ENCODE peak calls at places on chromosomes 4 and X, in four cellular contexts. One of them, this sample, is unnamed.

GRCh38 chrX:50691820-50692219 is 122.2 kb downstream of the SHROOM4 start:
- DNase-seq in left lung: no peak
- DNase-seq in adrenal gland: no peak
- DNase-seq in HFF-Myc: peak; percentile 5
- DNase-seq in this sample: no peak

GRCh38 chr4:54090804-54091623 is 8.9 kb upstream of the GSX2 start:
- DNase-seq in adrenal gland: peak; percentile 42
- DNase-seq in left lung: peak; percentile 79
- DNase-seq in HFF-Myc: no peak
- DNase-seq in this sample: peak; percentile 37

GRCh38 chrX:10569946-10570345 is 50.4 kb downstream of the MID1 start:
- DNase-seq in adrenal gland: no peak
- DNase-seq in left lung: no peak
- DNase-seq in HFF-Myc: no peak
- DNase-seq in this sample: no peak

GRCh38 chr4:168507178-168507577 is 10.3 kb downstream of the PALLD start:
- DNase-seq in HFF-Myc: no peak
- DNase-seq in left lung: no peak
- DNase-seq in adrenal gland: peak; percentile 20
- DNase-seq in this sample: no peak

GRCh38 chrX:16458208-16458607 is 191.8 kb upstream of the S100G start:
- DNase-seq in HFF-Myc: no peak
- DNase-seq in left lung: no peak
- DNase-seq in adrenal gland: no peak
- DNase-seq in this sample: no peak

GRCh38 chr4:33566649-33567048 is 2677.7 kb downstream of the ARAP2 start:
- DNase-seq in HFF-Myc: no peak
- DNase-seq in adrenal gland: no peak
- DNase-seq in left lung: no peak
- DNase-seq in this sample: no peak

GRCh38 chr4:156193116-156193515 is 239.4 kb upstream of the CTSO start:
- DNase-seq in HFF-Myc: no peak
- DNase-seq in adrenal gland: no peak
- DNase-seq in left lung: no peak
- DNase-seq in this sample: no peak

GRCh38 chr4:87848622-87849351 is 16.0 kb downstream of the MEPE start:
- DNase-seq in adrenal gland: peak; percentile 46
- DNase-seq in left lung: no peak
- DNase-seq in HFF-Myc: peak; percentile 26
- DNase-seq in this sample: peak; percentile 28

GRCh38 chr4:39469429-39470077 is 10.7 kb downstream of the LIAS start:
- DNase-seq in left lung: no peak
- DNase-seq in adrenal gland: peak; percentile 67
- DNase-seq in HFF-Myc: peak; percentile 74
- DNase-seq in this sample: peak; percentile 69

GRCh38 chr4:3871881-3872833 is 106.0 kb downstream of the ADRA2C start:
- DNase-seq in left lung: peak; percentile 75
- DNase-seq in adrenal gland: no peak
- DNase-seq in HFF-Myc: no peak
- DNase-seq in this sample: no peak

GRCh38 chr4:8110071-8110986 is 48.3 kb downstream of the ABLIM2 start:
- DNase-seq in adrenal gland: no peak
- DNase-seq in left lung: peak; percentile 72
- DNase-seq in HFF-Myc: no peak
- DNase-seq in this sample: no peak

GRCh38 chr4:1364217-1364616 is 17.2 kb downstream of the UVSSA start:
- DNase-seq in left lung: peak; percentile 50
- DNase-seq in HFF-Myc: no peak
- DNase-seq in adrenal gland: no peak
- DNase-seq in this sample: peak; percentile 13

GRCh38 chrX:19911784-19912183 is 24.4 kb upstream of the SH3KBP1 start:
- DNase-seq in left lung: no peak
- DNase-seq in HFF-Myc: no peak
- DNase-seq in adrenal gland: no peak
- DNase-seq in this sample: no peak

DNA sequence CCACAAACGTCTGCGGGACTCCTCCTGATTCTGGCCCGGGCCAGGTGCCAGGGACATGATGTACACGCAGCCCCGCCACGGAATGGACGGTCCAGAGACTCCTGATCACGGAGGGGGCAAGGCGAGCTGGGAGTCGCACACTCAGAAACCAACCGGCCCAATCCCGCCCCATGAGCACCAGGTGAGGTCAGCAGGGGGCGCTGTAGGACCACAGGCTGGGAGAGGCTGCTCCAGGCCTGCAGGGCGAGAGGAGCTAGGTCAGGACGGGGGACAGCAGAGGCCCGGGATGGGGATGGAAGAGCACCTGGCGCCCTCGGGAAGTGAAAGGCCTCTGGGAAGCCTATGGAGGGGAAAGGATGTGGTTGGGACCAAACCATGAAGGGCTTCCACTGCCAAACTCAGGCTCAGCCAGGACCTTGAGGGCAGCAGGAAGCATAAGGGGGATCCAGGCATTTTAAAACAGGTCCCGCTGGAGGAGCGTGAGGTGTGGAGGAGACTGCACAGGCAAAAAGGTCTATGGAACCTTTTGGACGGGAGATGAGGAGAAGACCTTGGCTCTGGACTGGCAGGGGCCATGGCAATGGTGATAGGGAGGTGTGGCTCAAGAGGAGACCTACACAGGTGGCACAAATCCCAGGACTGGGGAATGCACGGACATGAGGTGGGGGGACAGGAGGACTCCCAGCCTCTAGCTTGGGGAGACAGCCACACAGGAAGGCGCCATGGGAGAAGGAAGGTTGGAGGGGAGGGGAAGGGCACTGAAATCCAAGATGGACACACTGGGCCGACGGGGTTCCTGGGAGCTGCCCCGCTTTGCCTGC is 79.2 kb downstream of the MTMR1 start:
- DNase-seq in HFF-Myc: peak; percentile 22
- DNase-seq in adrenal gland: peak; percentile 74
- DNase-seq in left lung: peak; percentile 91
- DNase-seq in this sample: peak; percentile 76
- TF ChIP-seq CTCF in HFF-Myc: peak; percentile 77
- TF ChIP-seq CTCF in adrenal gland: peak; percentile 77
- TF ChIP-seq CTCF in left lung: peak; percentile 78
- TF ChIP-seq CTCF in this sample: peak; percentile 63

GRCh38 chrX:54193085-54193484 is 10.0 kb upstream of the FAM120C start:
- DNase-seq in adrenal gland: no peak
- DNase-seq in HFF-Myc: no peak
- DNase-seq in left lung: no peak
- DNase-seq in this sample: no peak
- TF ChIP-seq CTCF in adrenal gland: no peak
- TF ChIP-seq CTCF in HFF-Myc: no peak
- TF ChIP-seq CTCF in left lung: no peak
- TF ChIP-seq CTCF in this sample: no peak

DNA sequence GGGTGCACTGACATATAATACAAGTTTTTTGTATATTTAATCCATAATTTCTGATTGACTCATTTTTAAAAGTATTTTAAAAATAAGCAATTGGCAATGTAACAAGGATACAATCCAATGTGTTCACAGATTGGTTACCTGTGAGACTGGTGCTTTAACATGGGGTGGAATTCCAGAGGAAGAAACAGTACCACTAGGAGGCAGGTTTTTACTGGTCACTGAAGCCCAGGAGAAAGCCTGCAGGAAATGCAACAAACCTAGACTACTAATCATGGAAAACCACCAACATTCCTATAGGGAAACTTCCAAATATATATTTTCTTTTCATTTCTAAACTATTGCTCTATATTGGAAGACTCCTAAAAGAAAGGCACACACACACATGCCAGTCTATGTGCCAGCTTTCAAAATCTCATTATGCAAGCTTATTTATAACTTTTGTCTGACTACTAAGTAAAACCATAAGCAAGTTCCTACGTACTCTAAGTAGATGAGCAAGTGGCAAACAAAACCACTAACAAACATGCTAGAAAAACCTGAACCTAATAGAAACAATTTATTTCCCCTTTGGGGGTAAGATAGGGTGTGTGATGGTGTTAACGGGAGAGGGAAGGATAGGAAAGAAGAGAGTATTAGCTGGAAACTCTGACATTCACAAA is 19.2 kb downstream of the G3BP2 start:
- DNase-seq in HFF-Myc: no peak
- DNase-seq in adrenal gland: no peak
- DNase-seq in left lung: no peak
- DNase-seq in this sample: no peak
- TF ChIP-seq CTCF in HFF-Myc: peak; percentile 56
- TF ChIP-seq CTCF in adrenal gland: peak; percentile 43
- TF ChIP-seq CTCF in left lung: peak; percentile 23
- TF ChIP-seq CTCF in this sample: no peak

GRCh38 chr4:42302348-42302747 is 94.9 kb upstream of the SHISA3 start:
- DNase-seq in left lung: no peak
- DNase-seq in HFF-Myc: no peak
- DNase-seq in adrenal gland: peak; percentile 43
- DNase-seq in this sample: no peak
- TF ChIP-seq CTCF in left lung: peak; percentile 18
- TF ChIP-seq CTCF in HFF-Myc: no peak
- TF ChIP-seq CTCF in adrenal gland: peak; percentile 27
- TF ChIP-seq CTCF in this sample: no peak

DNA sequence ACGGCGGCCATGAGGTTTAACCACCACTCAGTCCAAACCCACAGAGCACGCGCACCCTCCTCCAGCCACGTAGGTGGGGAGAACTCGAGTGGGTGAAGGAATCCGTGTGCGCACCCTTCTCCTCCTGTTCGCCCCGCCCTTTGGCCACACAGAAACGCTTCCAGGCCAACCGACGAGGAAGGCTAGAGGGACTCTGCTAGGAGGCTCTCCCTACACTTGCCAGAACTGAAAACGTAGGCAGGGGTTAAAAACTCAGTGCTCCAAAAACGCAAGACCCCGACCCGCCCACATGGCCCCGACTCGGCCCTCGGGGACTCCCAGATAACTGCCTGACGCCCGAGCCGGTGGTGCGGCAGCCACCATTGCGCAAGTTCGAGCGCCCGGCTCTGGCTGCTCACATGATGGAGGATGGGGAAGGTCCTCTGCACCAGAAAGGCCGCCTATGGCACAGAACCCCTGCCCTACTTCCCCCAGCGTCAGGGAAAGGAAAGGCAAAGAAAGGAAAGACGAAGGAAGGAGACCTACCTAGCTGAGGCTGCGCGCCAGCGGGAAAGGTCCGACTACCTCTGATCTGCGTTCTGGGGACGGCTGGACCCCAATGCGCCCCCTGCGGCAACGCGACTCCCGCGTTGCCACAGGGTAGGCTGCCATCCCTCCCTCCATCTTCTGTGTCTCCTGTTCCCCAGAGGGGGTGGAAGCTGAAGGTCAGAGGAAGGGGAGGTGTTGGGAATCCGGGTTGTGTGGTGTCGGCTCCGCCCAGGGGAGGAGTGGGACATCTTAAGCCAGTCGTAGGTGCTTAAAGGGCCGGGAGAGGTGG is 201.9 kb upstream of the AGTR2 start:
- DNase-seq in HFF-Myc: no peak
- DNase-seq in left lung: peak; percentile 79
- DNase-seq in adrenal gland: no peak
- DNase-seq in this sample: peak; percentile 41
- TF ChIP-seq CTCF in HFF-Myc: peak; percentile 16
- TF ChIP-seq CTCF in left lung: no peak
- TF ChIP-seq CTCF in adrenal gland: no peak
- TF ChIP-seq CTCF in this sample: no peak

GRCh38 chrX:45850775-45851433 is 650.2 kb upstream of the DIPK2B start:
- DNase-seq in adrenal gland: no peak
- DNase-seq in left lung: peak; percentile 81
- DNase-seq in HFF-Myc: no peak
- DNase-seq in this sample: peak; percentile 26

GRCh38 chrX:45847966-45848365 is 647.3 kb upstream of the DIPK2B start:
- DNase-seq in adrenal gland: no peak
- DNase-seq in left lung: no peak
- DNase-seq in HFF-Myc: no peak
- DNase-seq in this sample: no peak

GRCh38 chrX:45851434-45851991 is 650.8 kb upstream of the DIPK2B start:
- DNase-seq in adrenal gland: no peak
- DNase-seq in left lung: peak; percentile 81
- DNase-seq in HFF-Myc: no peak
- DNase-seq in this sample: peak; percentile 37

GRCh38 chrX:45850197-45850774 is 649.6 kb upstream of the DIPK2B start:
- DNase-seq in HFF-Myc: no peak
- DNase-seq in left lung: no peak
- DNase-seq in adrenal gland: no peak
- DNase-seq in this sample: peak; percentile 22

DNA sequence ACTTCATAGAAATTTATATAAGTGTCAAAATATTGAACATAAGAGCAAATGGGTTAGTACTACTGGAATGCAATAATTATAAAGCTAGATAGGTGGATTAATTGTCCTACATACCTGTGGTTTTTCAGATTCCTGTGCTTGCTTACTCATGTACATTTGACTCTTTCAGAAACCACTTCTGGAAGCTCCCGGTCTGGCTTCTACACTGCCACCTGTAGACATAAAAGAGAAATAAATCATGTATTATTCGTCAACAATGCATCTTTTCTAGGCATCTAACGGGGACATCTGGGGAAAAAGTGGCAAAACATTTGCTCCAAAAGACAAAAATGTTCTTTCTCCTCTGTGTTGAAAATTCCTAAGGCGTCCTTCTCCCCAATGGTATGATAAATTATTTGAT is 648.6 kb upstream of the DIPK2B start:
- DNase-seq in HFF-Myc: peak; percentile 50
- DNase-seq in left lung: no peak
- DNase-seq in adrenal gland: no peak
- DNase-seq in this sample: no peak
- TF ChIP-seq CTCF in HFF-Myc: peak; percentile 27
- TF ChIP-seq CTCF in left lung: no peak
- TF ChIP-seq CTCF in adrenal gland: no peak
- TF ChIP-seq CTCF in this sample: no peak

DNA sequence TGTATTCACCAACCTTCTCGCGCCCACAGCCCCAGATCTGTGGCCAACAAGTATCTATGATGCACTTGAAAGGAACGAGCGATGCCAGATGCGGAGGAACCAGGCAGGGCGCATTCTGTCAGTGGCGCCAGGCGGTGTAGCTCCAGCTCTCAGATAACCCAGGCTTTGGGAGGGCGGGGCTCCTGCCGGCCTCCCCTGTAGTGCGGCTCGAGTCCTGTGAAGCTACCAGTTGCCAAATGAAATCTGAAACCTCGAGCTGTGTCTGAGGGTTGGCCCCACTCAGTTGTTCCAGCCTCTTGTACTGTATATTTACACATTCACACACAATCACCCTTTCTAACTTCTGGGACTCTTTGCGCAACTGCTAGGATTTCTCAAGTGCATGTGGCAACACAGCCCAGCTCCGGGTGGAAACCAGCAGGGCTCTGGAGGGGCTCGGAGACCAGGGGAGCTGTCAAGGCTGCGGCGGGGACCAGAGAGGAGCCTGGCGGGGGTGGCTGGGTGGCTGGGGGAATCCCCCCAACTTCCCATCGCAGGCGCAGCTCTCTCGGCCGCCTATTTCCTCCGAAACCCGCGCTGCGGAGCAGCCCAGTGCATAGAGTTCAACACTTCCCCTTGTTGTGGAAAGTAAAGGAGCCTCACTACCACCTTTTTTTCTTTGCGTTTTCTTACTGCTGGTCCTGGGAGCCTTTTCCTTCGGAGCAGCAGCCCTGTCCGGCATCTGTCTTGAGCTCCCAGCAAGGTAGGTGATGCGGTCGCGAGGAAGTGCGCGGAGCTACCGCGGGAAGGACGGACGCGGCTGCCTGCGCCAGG is at the start of gene ARHGAP24:
- DNase-seq in HFF-Myc: peak; percentile 96
- DNase-seq in left lung: peak; percentile 94
- DNase-seq in adrenal gland: peak; percentile 77
- DNase-seq in this sample: peak; percentile 84
- TF ChIP-seq CTCF in HFF-Myc: no peak
- TF ChIP-seq CTCF in left lung: no peak
- TF ChIP-seq CTCF in adrenal gland: no peak
- TF ChIP-seq CTCF in this sample: no peak

This sample was measured in ovary.